ENCODE peak calls at places on chromosomes 11 and 22, in five cellular contexts. J is stimulated activated effector memory CD8-positive, alpha-beta T cell treated with anti-CD3 and anti-CD28 coated beads, Interleukin-12 subunit alpha, Interleukin-12 subunit beta, amount 100 ng/mL, for 72 hours; P is cardiac muscle cell; A is PC-3; C is activated T-helper 1 cell treated with Interleukin-2 at 50 U/mL for 16 hours. K is an unnamed sample.

GRCh38 chr22:28815729-28816128 is 15.4 kb upstream of the XBP1 start:
- DNase-seq in A (no peak), P (no peak), J (no peak), C (no peak), K (no peak)

GRCh38 chr11:129846508-129847335 is 31.1 kb downstream of the TMEM45B start:
- DNase-seq in C (no peak), J (no peak), A (peak; percentile 99), P (no peak), K (no peak)

GRCh38 chr22:27670701-27671412 is 130.7 kb downstream of the MN1 start:
- DNase-seq in C (no peak), P (peak; percentile 94), J (no peak), A (peak; percentile 32), K (no peak)

GRCh38 chr11:14213006-14213405 is 146.0 kb downstream of the RRAS2 start:
- DNase-seq in A (no peak), P (no peak), J (no peak), C (no peak), K (no peak)

GRCh38 chr11:43396617-43397016 is 37.9 kb downstream of the TTC17 start:
- DNase-seq in A (peak; percentile 7), P (no peak), J (no peak), C (no peak), K (no peak)

GRCh38 chr11:33773399-33774355 is 643 bp downstream of the FBXO3 start:
- DNase-seq in C (peak; percentile 49), A (no peak), J (no peak), P (peak; percentile 39), K (no peak)

GRCh38 chr11:64097468-64098317 is 62.0 kb downstream of the FLRT1 start:
- DNase-seq in J (no peak), P (no peak), A (no peak), C (no peak), K (no peak)

GRCh38 chr22:45196926-45197605 is 33.3 kb downstream of the NUP50 start:
- DNase-seq in J (no peak), P (no peak), C (no peak), A (no peak), K (no peak)

GRCh38 chr11:88704505-88704904 is 361.3 kb downstream of the GRM5 start:
- DNase-seq in P (peak; percentile 35), A (peak; percentile 31), J (no peak), C (no peak), K (no peak)

GRCh38 chr11:32479291-32479690 is 44.0 kb upstream of the WT1 start:
- DNase-seq in P (peak; percentile 70), A (no peak), J (no peak), C (no peak), K (no peak)

GRCh38 chr11:64340671-64341335 is 799 bp downstream of the CCDC88B start:
- DNase-seq in A (no peak), J (peak; percentile 81), C (peak; percentile 50), P (peak; percentile 30), K (peak; percentile 70)

GRCh38 chr11:86955111-86955673 is at the start of gene FZD4:
- DNase-seq in J (peak; percentile 64), P (peak; percentile 96), C (peak; percentile 20), A (peak; percentile 94), K (peak; percentile 94)

GRCh38 chr22:25564979-25565677 is 653 bp downstream of the GRK3 start:
- DNase-seq in J (peak; percentile 11), A (no peak), C (no peak), P (no peak), K (no peak)

GRCh38 chr11:11512929-11513328 is 108.9 kb downstream of the GALNT18 start:
- DNase-seq in C (no peak), A (no peak), P (no peak), J (no peak), K (no peak)

GRCh38 chr11:72308226-72309073 is 64.5 kb upstream of the PHOX2A start:
- DNase-seq in P (no peak), C (no peak), J (no peak), A (peak; percentile 35), K (no peak)

GRCh38 chr22:19357270-19358105 is 66.0 kb upstream of the CLTCL1 start:
- DNase-seq in J (no peak), A (peak; percentile 6), P (no peak), C (no peak), K (no peak)

GRCh38 chr11:118304227-118304808 is at the start of gene CD3E:
- DNase-seq in A (no peak), J (no peak), C (peak; percentile 50), P (no peak), K (no peak)

GRCh38 chr11:68213135-68213515 is at the start of gene KMT5B:
- DNase-seq in C (no peak), A (peak; percentile 45), J (no peak), P (peak; percentile 75), K (peak; percentile 59)

GRCh38 chr11:130908770-130909625 is 7.3 kb downstream of the SNX19 start:
- DNase-seq in P (no peak), C (no peak), J (no peak), A (peak; percentile 51), K (no peak)

GRCh38 chr11:66008468-66009101 is 3.2 kb upstream of the CST6 start:
- DNase-seq in A (peak; percentile 53), C (no peak), P (no peak), J (no peak), K (no peak)

GRCh38 chr11:72813740-72814138 is 472 bp upstream of the ATG16L2 start:
- DNase-seq in P (peak; percentile 86), J (no peak), C (no peak), A (peak; percentile 81), K (peak; percentile 89)

GRCh38 chr11:31865606-31866300 is 54.6 kb upstream of the PAX6 start:
- DNase-seq in A (no peak), P (no peak), C (no peak), J (no peak), K (no peak)

GRCh38 chr11:104764718-104765045 is 133.6 kb downstream of the CASP12 start:
- DNase-seq in C (no peak), J (no peak), A (no peak), P (no peak), K (no peak)